ENCODE peak calls at places on chromosomes 11 and 22, in ten cellular contexts. M, S, W, H, I, F, X, N, U and Z are unnamed samples.

GRCh38 chr11:18285841-18286240 is 19.8 kb downstream of the SAA1 start:
- DNase-seq in M (no peak), S (no peak), W (no peak), H (no peak), I (no peak), F (no peak), X (no peak), N (no peak), U (no peak), Z (no peak)

GRCh38 chr11:1222491-1223345 is at the start of gene MUC5B:
- DNase-seq in M (no peak), S (no peak), W (peak; percentile 64), H (peak; percentile 79), I (no peak), F (no peak), X (no peak), N (no peak), U (no peak), Z (no peak)

GRCh38 chr11:128643661-128644060 is 50.2 kb upstream of the FLI1 start:
- DNase-seq in M (no peak), S (no peak), W (no peak), H (no peak), I (no peak), F (no peak), X (no peak), N (no peak), U (no peak), Z (no peak)

GRCh38 chr22:16960884-16961249 is 47.2 kb downstream of the GAB4 start:
- DNase-seq in M (no peak), S (no peak), W (no peak), H (no peak), I (no peak), F (no peak), X (no peak), N (no peak), U (no peak), Z (no peak)

GRCh38 chr11:76769645-76770586 is 13.2 kb upstream of the TSKU start:
- DNase-seq in M (no peak), S (peak; percentile 37), W (peak; percentile 82), H (peak; percentile 87), I (no peak), F (peak; percentile 31), X (no peak), N (peak; percentile 71), U (no peak), Z (no peak)

GRCh38 chr11:34128824-34129223 is 23.4 kb downstream of the NAT10 start:
- DNase-seq in M (no peak), S (no peak), W (no peak), H (no peak), I (no peak), F (no peak), X (no peak), N (no peak), U (no peak), Z (no peak)

GRCh38 chr11:45144126-45145082 is 2.0 kb upstream of the PRDM11 start:
- DNase-seq in M (no peak), S (no peak), W (peak; percentile 24), H (no peak), I (no peak), F (no peak), X (no peak), N (no peak), U (no peak), Z (no peak)

GRCh38 chr22:39292561-39293074 is 26.8 kb downstream of the RPL3 start:
- DNase-seq in M (peak; percentile 80), S (peak; percentile 93), W (peak; percentile 92), H (peak; percentile 78), I (peak; percentile 57), F (peak; percentile 97), X (peak; percentile 64), N (peak; percentile 97), U (peak; percentile 92), Z (peak; percentile 94)

DNA sequence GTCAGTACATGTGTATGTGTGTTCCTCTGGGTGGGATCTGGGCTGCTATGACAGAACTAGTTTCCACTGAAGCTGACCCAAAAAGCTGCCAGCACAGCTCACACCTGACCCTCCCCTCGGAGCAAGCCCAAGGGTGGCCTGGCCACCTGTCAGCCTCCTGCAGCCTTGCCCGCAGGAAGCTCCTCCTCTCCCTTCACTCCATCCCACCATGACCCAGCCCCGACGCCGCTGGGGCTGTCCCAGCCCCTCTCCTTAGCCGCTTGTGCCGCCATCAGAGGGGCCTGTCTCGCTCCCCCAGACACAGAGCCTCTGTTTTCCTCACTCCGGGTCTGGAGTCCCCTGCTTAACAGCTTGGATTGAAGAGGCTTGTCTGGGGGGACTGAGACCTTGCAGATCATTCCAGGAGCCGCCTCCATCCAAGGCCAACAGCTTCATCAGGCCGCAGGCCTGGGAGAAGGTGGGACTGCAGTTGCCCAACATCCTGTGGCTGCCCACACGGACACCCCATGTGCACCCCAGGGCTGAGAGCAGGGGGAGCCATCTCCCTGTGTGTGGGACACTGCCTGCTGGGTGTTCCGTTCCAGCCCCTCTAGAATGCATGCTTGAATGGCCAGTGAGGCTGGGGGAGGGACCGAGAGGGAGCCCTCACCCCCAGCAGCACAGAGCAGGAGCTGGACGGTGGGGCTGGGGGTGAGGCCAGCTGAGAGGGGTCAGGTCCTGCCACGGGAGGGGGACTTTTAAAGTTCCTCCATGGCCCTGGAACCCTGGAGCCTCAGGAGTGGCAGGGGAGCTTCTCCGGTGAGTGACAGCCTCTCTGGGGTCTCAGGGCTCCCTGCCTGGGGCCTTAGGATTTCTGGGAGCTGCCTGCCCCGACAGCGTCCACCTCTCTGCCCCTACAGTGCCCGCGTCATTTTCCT is 696 bp downstream of the MRGPRF start:
- DNase-seq in M (no peak), S (no peak), W (no peak), H (no peak), I (no peak), F (no peak), X (peak; percentile 55), N (no peak), U (no peak), Z (no peak)
- TF ChIP-seq CTCF in M (no peak), S (no peak), W (no peak), H (no peak), I (peak; percentile 1), F (no peak), X (no peak), N (no peak), U (no peak), Z (no peak)

GRCh38 chr11:70272009-70272408 is 1.5 kb downstream of the PPFIA1 start:
- DNase-seq in M (no peak), S (no peak), W (no peak), H (no peak), I (no peak), F (no peak), X (no peak), N (no peak), U (no peak), Z (no peak)

GRCh38 chr11:70270104-70270876 is at the start of gene PPFIA1:
- DNase-seq in M (peak; percentile 76), S (peak; percentile 82), W (peak; percentile 97), H (peak; percentile 98), I (peak; percentile 54), F (peak; percentile 93), X (peak; percentile 62), N (peak; percentile 95), U (peak; percentile 96), Z (peak; percentile 97)

GRCh38 chr11:70268526-70268925 is 2.0 kb upstream of the PPFIA1 start:
- DNase-seq in M (no peak), S (no peak), W (no peak), H (no peak), I (no peak), F (no peak), X (no peak), N (no peak), U (no peak), Z (no peak)

GRCh38 chr11:70271635-70271953 is 1.1 kb downstream of the PPFIA1 start:
- DNase-seq in M (no peak), S (no peak), W (no peak), H (no peak), I (no peak), F (no peak), X (no peak), N (no peak), U (no peak), Z (no peak)

DNA sequence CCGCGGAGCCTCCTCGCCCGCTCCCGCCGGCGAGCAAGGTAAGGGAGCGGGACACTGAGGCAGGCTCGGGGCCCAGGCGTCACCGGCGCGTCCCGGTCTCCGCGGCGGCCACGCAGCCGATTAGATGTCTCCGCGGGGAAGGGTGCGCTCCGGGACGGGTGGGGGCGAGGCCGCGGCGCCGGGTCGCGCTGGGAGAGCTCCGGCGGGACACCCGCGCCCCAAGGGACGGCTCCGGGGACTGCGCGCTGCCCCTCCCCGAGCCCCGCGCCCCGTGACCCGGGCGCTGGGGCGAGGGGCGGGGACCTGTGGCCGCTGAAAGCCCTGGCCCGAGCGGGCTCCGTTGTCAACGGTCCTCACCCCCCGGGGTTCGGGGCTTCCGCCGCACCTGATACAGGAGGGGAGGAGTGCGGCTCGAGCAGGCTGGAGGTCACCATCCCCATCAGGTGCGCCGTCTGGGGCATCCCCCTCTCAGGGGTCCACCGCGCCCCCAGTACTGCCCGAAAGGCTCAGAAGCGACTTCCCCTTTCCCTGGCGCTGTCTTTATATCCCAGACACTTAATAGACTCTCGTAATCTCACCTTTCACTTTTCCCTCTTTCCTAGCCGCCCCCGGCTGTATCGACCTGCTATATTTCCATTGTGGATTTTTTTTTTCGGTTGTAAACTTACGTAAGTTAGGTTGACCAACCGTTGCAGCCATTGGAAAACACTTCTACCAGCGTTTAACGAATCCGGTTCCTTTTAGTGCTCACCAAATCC is 566 bp downstream of the PPFIA1 start:
- DNase-seq in M (no peak), S (peak; percentile 42), W (peak; percentile 33), H (peak; percentile 49), I (peak; percentile 17), F (peak; percentile 73), X (no peak), N (peak; percentile 35), U (peak; percentile 28), Z (peak; percentile 44)
- TF ChIP-seq CTCF in M (no peak), S (no peak), W (no peak), H (no peak), I (no peak), F (no peak), X (no peak), N (no peak), U (peak; percentile 27), Z (no peak)

GRCh38 chr11:125258626-125259025 is 94.1 kb downstream of the PKNOX2 start:
- DNase-seq in M (no peak), S (no peak), W (no peak), H (no peak), I (no peak), F (no peak), X (no peak), N (no peak), U (no peak), Z (no peak)

GRCh38 chr11:125256471-125257010 is 92.0 kb downstream of the PKNOX2 start:
- DNase-seq in M (no peak), S (no peak), W (no peak), H (no peak), I (no peak), F (no peak), X (no peak), N (no peak), U (no peak), Z (no peak)

GRCh38 chr11:125257751-125258150 is 93.2 kb downstream of the PKNOX2 start:
- DNase-seq in M (no peak), S (no peak), W (no peak), H (no peak), I (no peak), F (no peak), X (no peak), N (no peak), U (no peak), Z (no peak)

GRCh38 chr11:125253795-125254525 is 89.4 kb downstream of the PKNOX2 start:
- DNase-seq in M (no peak), S (no peak), W (no peak), H (peak; percentile 16), I (no peak), F (no peak), X (no peak), N (no peak), U (no peak), Z (no peak)

DNA sequence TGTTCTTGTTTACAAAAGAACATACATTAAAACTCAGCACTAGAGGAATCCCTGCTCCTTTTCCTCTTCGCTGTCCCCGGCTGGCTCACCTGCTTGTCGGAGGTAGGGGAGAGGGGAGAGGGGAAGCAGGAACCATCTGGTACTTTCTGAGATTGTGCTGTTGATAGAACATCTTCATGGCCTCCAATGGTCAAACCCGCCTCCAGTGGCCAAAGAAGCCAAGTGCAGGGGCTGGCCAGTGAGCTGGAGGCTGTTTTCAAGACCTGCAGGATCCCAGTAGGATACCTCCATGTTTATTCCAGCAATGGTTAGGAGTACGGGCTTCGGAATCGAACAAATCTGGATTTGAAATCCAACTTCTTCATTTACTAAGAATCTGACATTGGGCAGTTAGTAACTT is 92.6 kb downstream of the PKNOX2 start:
- DNase-seq in M (no peak), S (no peak), W (no peak), H (no peak), I (no peak), F (no peak), X (no peak), N (no peak), U (no peak), Z (no peak)
- TF ChIP-seq CTCF in M (no peak), S (no peak), W (no peak), H (no peak), I (peak; percentile 39), F (peak; percentile 27), X (peak; percentile 23), N (no peak), U (no peak), Z (no peak)

GRCh38 chr11:120306519-120307242 is 18.4 kb upstream of the TLCD5 start:
- DNase-seq in M (no peak), S (peak; percentile 95), W (peak; percentile 69), H (peak; percentile 55), I (peak; percentile 50), F (peak; percentile 84), X (peak; percentile 66), N (no peak), U (no peak), Z (no peak)
- TF ChIP-seq CTCF in M (no peak), S (peak; percentile 88), W (no peak), H (no peak), I (peak; percentile 67), F (peak; percentile 59), X (peak; percentile 81), N (no peak), U (peak; percentile 21), Z (no peak)